ENCODE peak calls at places on chromosomes 6 and 20, in four cellular contexts. R is SK-N-SH, B is GM12878, T is H1. O is an unnamed sample. For H3K79me2, the result is how much of the 10 kb centered on the place peaks cover.

GRCh38 chr6:135128268-135128914 is 52.7 kb upstream of the MYB start:
- DNase-seq in B (no peak), R (no peak), T (no peak), O (no peak)

GRCh38 chr6:12384417-12384912 is 94.3 kb downstream of the EDN1 start:
- DNase-seq in R (no peak), B (no peak), T (no peak), O (no peak)

GRCh38 chr6:47741807-47742206 is 40.0 kb upstream of the OPN5 start:
- DNase-seq in T (no peak), R (no peak), B (no peak), O (no peak)

GRCh38 chr6:73675466-73676098 is 20.4 kb upstream of the CD109 start:
- DNase-seq in B (no peak), T (no peak), R (peak), O (peak)

GRCh38 chr6:33425668-33426577 is 6.1 kb downstream of the SYNGAP1 start:
- DNase-seq in R (peak), B (no peak), T (no peak), O (peak)

GRCh38 chr20:35952480-35953410 is 1.6 kb downstream of the SCAND1 start:
- DNase-seq in T (no peak), B (no peak), R (no peak), O (no peak)

GRCh38 chr6:160254467-160255312 is 3.9 kb downstream of the SLC22A2 start:
- DNase-seq in B (no peak), R (no peak), T (no peak), O (no peak)

GRCh38 chr20:11045412-11046175 is 371.8 kb upstream of the JAG1 start:
- DNase-seq in B (no peak), T (no peak), R (no peak), O (no peak)

GRCh38 chr6:113362542-113363430 is 494.4 kb upstream of the MARCKS start:
- DNase-seq in B (no peak), T (no peak), R (no peak), O (no peak)

GRCh38 chr6:40436685-40437604 is 150.2 kb downstream of the LRFN2 start:
- DNase-seq in B (no peak), T (no peak), R (peak), O (no peak)

GRCh38 chr6:43724914-43725642 is 37.5 kb upstream of the MRPS18A start:
- DNase-seq in T (no peak), B (peak), R (no peak), O (peak)

GRCh38 chr20:56171087-56172012 is 77.2 kb upstream of the MC3R start:
- DNase-seq in B (no peak), T (no peak), R (peak), O (no peak)

GRCh38 chr20:22452442-22453011 is 131.8 kb downstream of the FOXA2 start:
- DNase-seq in R (no peak), T (no peak), B (no peak), O (no peak)

GRCh38 chr6:125014157-125014957 is 52.1 kb downstream of the RNF217 start:
- DNase-seq in T (no peak), R (no peak), B (no peak), O (peak)

GRCh38 chr6:136254851-136255466 is 4.8 kb upstream of the MTFR2 start:
- DNase-seq in T (no peak), B (no peak), R (no peak), O (no peak)

GRCh38 chr20:41927655-41928054 is 309.5 kb upstream of the CHD6 start:
- DNase-seq in T (no peak), B (no peak), R (no peak), O (no peak)
- TF ChIP-seq RFX5 in T (no peak), B (no peak), R (no peak), O (no peak)

DNA sequence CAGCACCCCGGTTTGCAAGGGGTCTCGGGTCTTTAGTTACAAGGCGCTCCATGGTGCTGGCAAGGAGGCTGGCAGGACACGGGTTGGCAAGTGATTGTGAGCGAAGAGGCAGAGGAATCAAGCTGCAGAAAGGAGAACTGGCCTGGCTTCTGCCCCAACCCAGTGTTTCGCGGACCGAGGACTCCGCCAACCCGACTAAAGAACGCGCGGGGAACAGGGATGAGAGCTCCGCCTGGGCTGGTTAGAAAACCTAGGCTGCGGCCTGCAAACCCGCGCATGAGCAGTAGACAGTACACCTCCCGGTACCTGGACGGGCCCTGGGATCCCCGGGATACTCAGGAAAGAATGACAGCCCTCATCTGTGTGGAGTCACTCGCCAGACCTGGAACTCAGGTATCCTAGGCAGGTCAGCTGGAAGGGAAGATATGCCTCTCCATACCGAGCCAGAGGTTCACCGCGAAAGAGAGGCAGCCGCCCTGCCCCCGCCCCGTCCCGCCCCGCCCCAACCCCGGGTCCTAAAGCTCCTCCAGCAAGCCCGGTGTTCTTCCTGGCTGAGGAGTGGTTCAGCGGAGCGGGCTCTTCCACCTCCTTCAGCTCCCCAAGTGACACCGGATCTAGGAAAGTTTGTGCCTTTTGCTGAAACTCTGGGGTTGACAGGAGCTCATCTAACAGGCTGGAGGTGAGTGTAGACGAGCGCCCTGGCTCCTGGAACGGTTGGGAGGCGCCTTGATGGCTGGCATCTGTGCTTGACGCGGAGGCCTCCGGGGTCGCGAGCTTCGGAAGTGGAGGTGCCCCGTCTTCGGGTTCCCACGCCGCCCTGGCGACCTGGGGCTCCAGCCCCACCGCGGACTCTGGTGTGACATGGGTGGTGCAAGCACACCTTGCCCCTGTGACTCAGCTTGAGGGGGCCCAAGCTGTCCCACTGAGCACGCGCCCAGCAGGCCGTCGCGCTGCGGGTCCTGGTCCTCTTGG is 1847.3 kb upstream of the DEFB115 start:
- DNase-seq in R (peak), T (no peak), B (no peak), O (no peak)
- TF ChIP-seq NRF1 in R (no peak), T (no peak), B (no peak), O (no peak)

DNA sequence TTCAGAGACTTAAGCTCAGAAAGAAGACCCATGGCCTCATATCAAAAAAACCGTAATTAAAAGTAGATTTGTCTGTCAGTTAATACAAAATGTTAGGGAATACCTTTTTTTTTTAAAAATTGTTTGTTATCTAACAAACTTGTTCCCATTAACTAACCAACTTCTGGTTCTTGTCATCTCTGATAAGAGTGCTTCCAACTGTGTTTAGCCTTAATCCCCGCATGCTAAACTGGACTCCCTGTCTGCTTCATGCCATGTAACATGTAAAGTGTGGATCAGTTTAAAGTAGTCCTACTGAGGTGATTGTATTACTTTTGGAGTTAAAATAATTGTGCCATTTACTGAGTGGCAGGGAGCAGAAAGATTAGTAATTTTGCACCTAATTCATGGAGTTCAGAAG is 6.3 kb downstream of the JARID2 start:
- DNase-seq in R (no peak), T (no peak), B (no peak), O (peak)
- H3K79me2 ChIP-seq in R (half or more), T (half or more), B (half or more), O (half or more)

GRCh38 chr6:63097222-63097621 is 114.0 kb upstream of the FKBP1C start:
- DNase-seq in T (no peak), R (no peak), B (no peak), O (no peak)
- TF ChIP-seq RFX5 in T (no peak), R (no peak), B (no peak), O (no peak)

DNA sequence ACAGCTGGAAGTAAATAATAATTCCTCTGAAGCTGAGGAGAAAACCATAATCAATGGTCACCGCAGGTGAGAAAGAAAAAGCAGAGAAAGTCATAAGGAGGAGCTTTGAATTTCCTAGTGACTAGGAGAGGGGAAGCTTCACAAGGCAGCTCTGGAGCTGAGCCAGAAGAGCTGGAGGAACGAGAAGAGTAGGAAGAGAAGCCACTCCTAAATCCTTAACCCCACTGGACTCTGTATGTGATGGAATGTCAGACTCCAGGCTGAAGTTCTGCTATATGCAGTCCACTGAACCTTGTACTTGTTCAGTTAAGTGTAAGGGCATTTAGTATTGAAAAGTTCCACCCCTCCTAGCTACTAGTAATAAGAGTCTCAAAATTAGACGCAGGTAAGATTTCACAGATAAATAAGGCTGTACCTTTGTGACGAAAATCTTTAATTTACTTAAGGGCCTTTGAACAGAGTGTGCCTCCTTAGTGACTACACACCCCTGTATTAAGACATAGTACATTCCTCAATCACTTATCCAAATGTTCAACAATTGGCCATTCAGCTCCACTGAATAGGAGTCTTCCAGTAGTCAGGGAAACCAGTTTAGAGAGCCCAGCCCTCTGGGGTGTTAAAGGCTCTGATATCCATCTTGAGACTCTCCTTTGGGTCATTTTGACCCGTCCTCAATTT is 71.4 kb upstream of the UFL1 start:
- DNase-seq in T (no peak), B (no peak), R (no peak), O (no peak)
- TF ChIP-seq NRF1 in T (no peak), B (no peak), R (no peak), O (no peak)

O was measured in K562.